ENCODE peak calls at places on chromosomes 4 and X, in five cellular contexts. E, U, A, W and Y are unnamed samples.

GRCh38 chr4:52643846-52644245 is 15.3 kb downstream of the USP46 start:
- DNase-seq in E (peak), U (peak), A (no peak), W (peak), Y (no peak)

GRCh38 chrX:16807976-16808542 is 21.8 kb downstream of the TXLNG start:
- DNase-seq in E (peak), U (no peak), A (peak), W (no peak), Y (no peak)

GRCh38 chr4:61853041-61853440 is 652.9 kb downstream of the ADGRL3 start:
- DNase-seq in E (no peak), U (no peak), A (no peak), W (no peak), Y (no peak)

GRCh38 chr4:89439533-89439932 is 131.9 kb upstream of the GPRIN3 start:
- DNase-seq in E (no peak), U (no peak), A (no peak), W (no peak), Y (no peak)

GRCh38 chr4:185213829-185214228 is 4.4 kb downstream of the SNX25 start:
- DNase-seq in E (no peak), U (no peak), A (no peak), W (no peak), Y (no peak)

GRCh38 chr4:20603671-20604313 is 96.5 kb upstream of the PACRGL start:
- DNase-seq in E (peak), U (no peak), A (no peak), W (no peak), Y (no peak)

GRCh38 chr4:121827851-121828250 is 4.2 kb upstream of the CCNA2 start:
- DNase-seq in E (peak), U (no peak), A (no peak), W (no peak), Y (no peak)

GRCh38 chrX:44953734-44954502 is 80.9 kb downstream of the KDM6A start:
- DNase-seq in E (no peak), U (no peak), A (no peak), W (no peak), Y (no peak)

GRCh38 chrX:15915959-15916703 is 61.5 kb upstream of the AP1S2 start:
- DNase-seq in E (peak), U (no peak), A (no peak), W (no peak), Y (no peak)

GRCh38 chr4:145839151-145839550 is 99.5 kb downstream of the ZNF827 start:
- DNase-seq in E (peak), U (no peak), A (peak), W (no peak), Y (peak)

GRCh38 chrX:7110821-7111276 is 36.7 kb upstream of the STS start:
- DNase-seq in E (no peak), U (no peak), A (peak), W (no peak), Y (no peak)

GRCh38 chr4:32485976-32486375 is 1765.8 kb downstream of the PCDH7 start:
- DNase-seq in E (peak), U (no peak), A (peak), W (no peak), Y (peak)

GRCh38 chr4:70754470-70754869 is 32.7 kb downstream of the RUFY3 start:
- DNase-seq in E (no peak), U (no peak), A (no peak), W (no peak), Y (no peak)

GRCh38 chrX:68832101-68832416 is 3.2 kb downstream of the EFNB1 start:
- DNase-seq in E (peak), U (peak), A (no peak), W (no peak), Y (no peak)

GRCh38 chr4:74473155-74473811 is 28.3 kb downstream of the AREG start:
- DNase-seq in E (peak), U (no peak), A (no peak), W (peak), Y (no peak)

GRCh38 chr4:2823301-2823670 is 20.4 kb upstream of the ADD1 start:
- DNase-seq in E (no peak), U (no peak), A (no peak), W (no peak), Y (no peak)

GRCh38 chrX:11351375-11352295 is 58.4 kb downstream of the AMELX start:
- DNase-seq in E (peak), U (no peak), A (no peak), W (peak), Y (no peak)

GRCh38 chr4:15874671-15875070 is 63.9 kb downstream of the FGFBP1 start:
- DNase-seq in E (no peak), U (no peak), A (no peak), W (no peak), Y (no peak)

GRCh38 chr4:114272226-114272625 is 292.8 kb upstream of the ARSJ start:
- DNase-seq in E (peak), U (no peak), A (peak), W (no peak), Y (no peak)

GRCh38 chr4:15729910-15730533 is 27.2 kb downstream of the BST1 start:
- DNase-seq in E (peak), U (no peak), A (peak), W (peak), Y (no peak)